ENCODE peak calls at places on chromosomes 7 and 10, in four cellular contexts. One of them, this sample, is unnamed.

GRCh38 chr7:46494441-46494840 is 573.4 kb upstream of the IGFBP3 start:
- DNase-seq in MM.1S: no peak
- DNase-seq in cardiac fibroblast: no peak
- DNase-seq in astrocyte: no peak
- DNase-seq in this sample: no peak

GRCh38 chr7:45185864-45186250 is 28.3 kb downstream of the RAMP3 start:
- DNase-seq in astrocyte: no peak
- DNase-seq in cardiac fibroblast: no peak
- DNase-seq in MM.1S: no peak
- DNase-seq in this sample: no peak

GRCh38 chr10:71817831-71818268 is 33.2 kb downstream of the PSAP start:
- DNase-seq in cardiac fibroblast: no peak
- DNase-seq in astrocyte: no peak
- DNase-seq in MM.1S: no peak
- DNase-seq in this sample: no peak

GRCh38 chr7:134690016-134690415 is 43.4 kb downstream of the BPGM start:
- DNase-seq in astrocyte: peak
- DNase-seq in cardiac fibroblast: peak
- DNase-seq in MM.1S: peak
- DNase-seq in this sample: no peak

GRCh38 chr7:114026486-114027089 is 107.8 kb upstream of the PPP1R3A start:
- DNase-seq in astrocyte: peak
- DNase-seq in MM.1S: peak
- DNase-seq in cardiac fibroblast: peak
- DNase-seq in this sample: peak

GRCh38 chr7:23472974-23473847 is 2.9 kb upstream of the IGF2BP3 start:
- DNase-seq in cardiac fibroblast: no peak
- DNase-seq in astrocyte: no peak
- DNase-seq in MM.1S: no peak
- DNase-seq in this sample: peak

GRCh38 chr10:18290651-18291313 is 150.6 kb downstream of the CACNB2 start:
- DNase-seq in MM.1S: no peak
- DNase-seq in astrocyte: no peak
- DNase-seq in cardiac fibroblast: no peak
- DNase-seq in this sample: no peak

GRCh38 chr10:114902151-114902550 is 35.8 kb upstream of the TRUB1 start:
- DNase-seq in MM.1S: no peak
- DNase-seq in cardiac fibroblast: peak
- DNase-seq in astrocyte: peak
- DNase-seq in this sample: no peak

GRCh38 chr10:132434405-132435005 is 37.5 kb downstream of the PWWP2B start:
- DNase-seq in MM.1S: peak
- DNase-seq in astrocyte: no peak
- DNase-seq in cardiac fibroblast: no peak
- DNase-seq in this sample: no peak

GRCh38 chr7:157558516-157558874 is 221.7 kb downstream of the DNAJB6 start:
- DNase-seq in astrocyte: no peak
- DNase-seq in cardiac fibroblast: no peak
- DNase-seq in MM.1S: no peak
- DNase-seq in this sample: no peak

GRCh38 chr7:133275441-133276105 is 22.7 kb downstream of the EXOC4 start:
- DNase-seq in astrocyte: peak
- DNase-seq in cardiac fibroblast: peak
- DNase-seq in MM.1S: no peak
- DNase-seq in this sample: no peak

GRCh38 chr7:120521761-120522737 is 249.1 kb downstream of the KCND2 start:
- DNase-seq in cardiac fibroblast: no peak
- DNase-seq in MM.1S: no peak
- DNase-seq in astrocyte: no peak
- DNase-seq in this sample: no peak

GRCh38 chr7:13028731-13029099 is 341.3 kb downstream of the ARL4A start:
- DNase-seq in MM.1S: no peak
- DNase-seq in astrocyte: no peak
- DNase-seq in cardiac fibroblast: peak
- DNase-seq in this sample: no peak

GRCh38 chr7:134612197-134612596 is 34.5 kb upstream of the BPGM start:
- DNase-seq in cardiac fibroblast: no peak
- DNase-seq in astrocyte: no peak
- DNase-seq in MM.1S: peak
- DNase-seq in this sample: no peak

GRCh38 chr7:158650821-158651225 is 53.8 kb downstream of the NCAPG2 start:
- DNase-seq in astrocyte: peak
- DNase-seq in MM.1S: no peak
- DNase-seq in cardiac fibroblast: peak
- DNase-seq in this sample: peak

GRCh38 chr7:24763303-24763901 is 6.1 kb upstream of the GSDME start:
- DNase-seq in cardiac fibroblast: no peak
- DNase-seq in MM.1S: no peak
- DNase-seq in astrocyte: no peak
- DNase-seq in this sample: no peak

GRCh38 chr7:28329616-28330373 is 82.5 kb upstream of the CREB5 start:
- DNase-seq in MM.1S: peak
- DNase-seq in cardiac fibroblast: peak
- DNase-seq in astrocyte: no peak
- DNase-seq in this sample: peak

GRCh38 chr7:148883233-148884048 is 650 bp downstream of the EZH2 start:
- DNase-seq in astrocyte: no peak
- DNase-seq in cardiac fibroblast: peak
- DNase-seq in MM.1S: peak
- DNase-seq in this sample: no peak

GRCh38 chr10:130371686-130372085 is 235.5 kb downstream of the GLRX3 start:
- DNase-seq in cardiac fibroblast: no peak
- DNase-seq in astrocyte: no peak
- DNase-seq in MM.1S: no peak
- DNase-seq in this sample: no peak

GRCh38 chr7:97293031-97293430 is 175.5 kb downstream of the SDHAF3 start:
- DNase-seq in astrocyte: no peak
- DNase-seq in cardiac fibroblast: no peak
- DNase-seq in MM.1S: no peak
- DNase-seq in this sample: no peak

GRCh38 chr10:7756360-7756992 is 31.3 kb downstream of the KIN start:
- DNase-seq in astrocyte: no peak
- DNase-seq in cardiac fibroblast: peak
- DNase-seq in MM.1S: peak
- DNase-seq in this sample: peak

GRCh38 chr10:127918570-127918969 is 11.7 kb downstream of the PTPRE start:
- DNase-seq in MM.1S: no peak
- DNase-seq in cardiac fibroblast: no peak
- DNase-seq in astrocyte: no peak
- DNase-seq in this sample: no peak

GRCh38 chr10:101123815-101124617 is 7.1 kb upstream of the TLX1 start:
- DNase-seq in MM.1S: no peak
- DNase-seq in astrocyte: no peak
- DNase-seq in cardiac fibroblast: no peak
- DNase-seq in this sample: no peak
- H3K4me3 ChIP-seq in MM.1S: no peak
- H3K4me3 ChIP-seq in astrocyte: no peak
- H3K4me3 ChIP-seq in cardiac fibroblast: no peak
- H3K4me3 ChIP-seq in this sample: no peak

GRCh38 chr7:135745702-135746312 is 2.8 kb downstream of the FAM180A start:
- DNase-seq in MM.1S: no peak
- DNase-seq in cardiac fibroblast: peak
- DNase-seq in astrocyte: peak
- DNase-seq in this sample: no peak

GRCh38 chr7:135744938-135745701 is 3.5 kb downstream of the FAM180A start:
- DNase-seq in astrocyte: peak
- DNase-seq in MM.1S: no peak
- DNase-seq in cardiac fibroblast: peak
- DNase-seq in this sample: no peak

GRCh38 chr7:135742371-135742770 is 6.2 kb downstream of the FAM180A start:
- DNase-seq in MM.1S: no peak
- DNase-seq in astrocyte: no peak
- DNase-seq in cardiac fibroblast: no peak
- DNase-seq in this sample: no peak

GRCh38 chr7:135741905-135742304 is 6.7 kb downstream of the FAM180A start:
- DNase-seq in MM.1S: no peak
- DNase-seq in astrocyte: no peak
- DNase-seq in cardiac fibroblast: peak
- DNase-seq in this sample: no peak

GRCh38 chr7:135743907-135744789 is 4.5 kb downstream of the FAM180A start:
- DNase-seq in MM.1S: no peak
- DNase-seq in cardiac fibroblast: peak
- DNase-seq in astrocyte: peak
- DNase-seq in this sample: no peak
- H3K4me3 ChIP-seq in MM.1S: no peak
- H3K4me3 ChIP-seq in cardiac fibroblast: no peak
- H3K4me3 ChIP-seq in astrocyte: no peak
- H3K4me3 ChIP-seq in this sample: no peak

GRCh38 chr10:51301644-51302043 is 227.4 kb downstream of the PRKG1 start:
- DNase-seq in MM.1S: no peak
- DNase-seq in astrocyte: peak
- DNase-seq in cardiac fibroblast: no peak
- DNase-seq in this sample: no peak
- H3K4me3 ChIP-seq in MM.1S: no peak
- H3K4me3 ChIP-seq in astrocyte: no peak
- H3K4me3 ChIP-seq in cardiac fibroblast: no peak
- H3K4me3 ChIP-seq in this sample: no peak

DNA sequence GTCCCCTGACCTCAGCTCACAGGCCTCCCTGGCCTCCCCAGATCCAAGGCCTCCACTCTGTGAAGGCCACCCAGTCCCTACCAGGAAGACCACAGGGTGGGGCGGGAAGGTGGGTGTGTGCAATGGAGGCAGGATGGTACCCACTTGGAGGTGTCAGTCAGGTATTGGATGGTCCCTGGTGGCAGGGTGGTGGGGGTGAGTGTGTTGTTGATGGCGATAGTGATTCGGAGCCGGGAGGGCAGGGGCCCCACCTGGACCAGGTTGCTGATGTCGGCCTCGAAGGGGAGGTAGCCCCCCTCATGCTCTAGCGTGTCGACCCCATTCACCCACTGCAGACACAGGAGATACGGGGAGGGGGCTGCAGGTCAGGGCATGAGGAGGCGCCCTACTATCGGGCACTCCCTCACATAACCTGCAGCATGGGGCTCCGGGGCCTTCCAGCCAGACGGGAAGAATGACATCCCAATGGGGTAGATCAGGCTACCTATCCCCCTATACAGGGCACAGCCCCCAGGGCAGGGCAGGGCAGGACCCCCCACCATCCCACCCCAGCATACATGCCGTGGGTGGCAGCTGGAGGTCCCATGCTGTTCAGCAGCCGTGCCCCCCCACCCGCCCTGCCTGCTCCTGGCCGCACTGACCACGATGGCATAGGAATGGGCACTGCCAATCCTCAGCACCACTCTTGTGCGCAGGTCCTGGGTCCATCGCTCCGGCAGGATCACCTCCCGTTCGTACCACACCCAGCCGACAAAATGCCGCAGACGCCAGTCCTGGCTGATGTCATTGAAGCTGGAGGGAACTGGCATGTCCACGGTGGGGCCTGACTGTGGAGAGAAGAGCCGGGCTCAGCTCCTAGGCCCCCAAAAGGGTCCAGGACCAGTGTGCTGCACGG is 2.2 kb downstream of the GUSB start:
- DNase-seq in MM.1S: no peak
- DNase-seq in astrocyte: no peak
- DNase-seq in cardiac fibroblast: no peak
- DNase-seq in this sample: no peak
- H3K4me3 ChIP-seq in MM.1S: no peak
- H3K4me3 ChIP-seq in astrocyte: no peak
- H3K4me3 ChIP-seq in cardiac fibroblast: no peak
- H3K4me3 ChIP-seq in this sample: peak

GRCh38 chr10:28508304-28508925 is 24.5 kb upstream of the WAC start:
- DNase-seq in cardiac fibroblast: no peak
- DNase-seq in astrocyte: no peak
- DNase-seq in MM.1S: no peak
- DNase-seq in this sample: no peak

GRCh38 chr10:28509286-28509685 is 23.6 kb upstream of the WAC start:
- DNase-seq in astrocyte: no peak
- DNase-seq in MM.1S: no peak
- DNase-seq in cardiac fibroblast: no peak
- DNase-seq in this sample: no peak

GRCh38 chr10:28503114-28503513 is 29.8 kb upstream of the WAC start:
- DNase-seq in MM.1S: no peak
- DNase-seq in astrocyte: no peak
- DNase-seq in cardiac fibroblast: peak
- DNase-seq in this sample: no peak

DNA sequence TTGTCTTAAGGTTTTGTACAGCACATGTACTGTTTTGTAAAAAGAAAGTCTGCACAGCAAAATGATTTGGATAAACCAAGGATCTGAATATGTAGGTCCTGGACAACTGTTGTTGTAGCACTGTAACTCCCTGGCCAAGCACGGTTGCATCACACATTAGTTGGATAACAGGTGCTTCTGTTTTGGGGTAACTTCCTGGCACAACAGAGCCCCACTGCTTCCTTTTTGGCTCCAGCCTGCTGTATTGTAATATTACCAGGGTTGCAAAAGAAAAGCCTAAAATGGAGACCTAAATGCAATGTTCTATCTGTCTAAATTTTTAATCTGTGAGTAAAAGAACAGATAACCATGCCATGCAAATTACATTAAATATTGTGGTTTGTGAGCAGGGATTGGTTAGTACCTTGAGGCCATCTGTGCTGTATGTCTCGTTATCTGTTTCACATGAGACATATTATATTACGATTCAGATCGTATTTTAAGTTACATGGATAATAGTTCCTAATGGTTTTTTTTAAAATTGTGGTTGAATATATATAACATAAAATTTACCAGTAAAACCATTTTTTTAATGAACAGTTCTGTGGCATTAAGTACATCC is 27.5 kb upstream of the WAC start:
- DNase-seq in astrocyte: no peak
- DNase-seq in MM.1S: no peak
- DNase-seq in cardiac fibroblast: no peak
- DNase-seq in this sample: no peak
- H3K4me3 ChIP-seq in astrocyte: no peak
- H3K4me3 ChIP-seq in MM.1S: no peak
- H3K4me3 ChIP-seq in cardiac fibroblast: no peak
- H3K4me3 ChIP-seq in this sample: no peak

GRCh38 chr10:124561206-124561605 is 99.6 kb downstream of the LHPP start:
- DNase-seq in astrocyte: no peak
- DNase-seq in cardiac fibroblast: no peak
- DNase-seq in MM.1S: no peak
- DNase-seq in this sample: no peak
- H3K4me3 ChIP-seq in astrocyte: no peak
- H3K4me3 ChIP-seq in cardiac fibroblast: no peak
- H3K4me3 ChIP-seq in MM.1S: no peak
- H3K4me3 ChIP-seq in this sample: no peak

GRCh38 chr10:42477170-42477569 is 161.2 kb downstream of the ZNF33B start:
- DNase-seq in astrocyte: no peak
- DNase-seq in cardiac fibroblast: no peak
- DNase-seq in MM.1S: no peak
- DNase-seq in this sample: no peak

GRCh38 chr10:42475168-42476098 is 162.9 kb downstream of the ZNF33B start:
- DNase-seq in MM.1S: no peak
- DNase-seq in astrocyte: no peak
- DNase-seq in cardiac fibroblast: peak
- DNase-seq in this sample: no peak

GRCh38 chr10:42479057-42479456 is 159.3 kb downstream of the ZNF33B start:
- DNase-seq in cardiac fibroblast: no peak
- DNase-seq in MM.1S: no peak
- DNase-seq in astrocyte: no peak
- DNase-seq in this sample: no peak

DNA sequence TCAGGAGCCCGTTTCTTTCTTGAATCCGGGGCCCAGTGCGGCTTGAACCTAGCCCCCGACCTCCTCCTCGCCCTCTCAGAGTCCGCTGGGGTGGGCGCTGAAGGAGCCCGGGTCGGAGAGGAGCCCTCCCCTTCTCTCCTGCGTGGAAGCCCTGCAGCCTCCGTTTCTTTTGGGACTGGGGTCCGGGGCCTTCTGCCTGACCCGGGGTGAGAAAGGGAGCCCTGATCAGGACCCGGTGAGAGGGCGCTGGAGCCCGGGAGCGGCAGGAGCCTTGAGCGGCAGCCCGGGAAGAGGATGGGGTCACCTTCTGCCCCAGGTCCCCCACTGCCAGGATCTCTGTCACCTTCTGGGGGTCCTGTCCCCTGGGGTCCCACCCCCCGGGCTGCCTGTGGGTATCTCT is 162.3 kb downstream of the ZNF33B start:
- DNase-seq in MM.1S: no peak
- DNase-seq in cardiac fibroblast: no peak
- DNase-seq in astrocyte: no peak
- DNase-seq in this sample: no peak
- H3K4me3 ChIP-seq in MM.1S: no peak
- H3K4me3 ChIP-seq in cardiac fibroblast: peak
- H3K4me3 ChIP-seq in astrocyte: peak
- H3K4me3 ChIP-seq in this sample: no peak